ENCODE peak calls at places on chromosomes 7 and 10, in eight cellular contexts. G is activated naive CD4-positive, alpha-beta T cell treated with anti-CD3 and anti-CD28 coated beads, Interleukin-2, amount 50 U/mL, for 72 hours; B is pancreas; A is SK-N-SH treated with all-trans-retinoic acid at 6 μM for 48 hours; Q is PC-3; E is heart left ventricle; R is left lobe of liver; C is mucosa of descending colon. I is an unnamed sample.

GRCh38 chr7:107233981-107234380 is 65.2 kb downstream of the HBP1 start:
- ATAC-seq in G (no peak), B (no peak), A (no peak), Q (peak; percentile 69), E (no peak), R (no peak), C (no peak), I (no peak)

GRCh38 chr7:81140775-81141174 is 221.9 kb upstream of the SEMA3C start:
- ATAC-seq in G (no peak), B (no peak), A (no peak), Q (no peak), E (peak; percentile 42), R (no peak), C (peak; percentile 36), I (no peak)

GRCh38 chr7:6250364-6250833 is 22.0 kb downstream of the CYTH3 start:
- ATAC-seq in G (peak; percentile 95), B (no peak), A (no peak), Q (no peak), E (no peak), R (no peak), C (peak; percentile 25), I (peak; percentile 99)

GRCh38 chr7:152512711-152513110 is 76.9 kb upstream of the KMT2C start:
- ATAC-seq in G (peak; percentile 94), B (no peak), A (no peak), Q (peak; percentile 22), E (no peak), R (no peak), C (no peak), I (no peak)

GRCh38 chr7:100583132-100584045 is 2.5 kb downstream of the LRCH4 start:
- ATAC-seq in G (peak; percentile 8), B (no peak), A (no peak), Q (no peak), E (no peak), R (no peak), C (no peak), I (no peak)

GRCh38 chr7:95180-95862 is 97.0 kb upstream of the FAM20C start:
- ATAC-seq in G (no peak), B (no peak), A (no peak), Q (peak; percentile 90), E (no peak), R (no peak), C (no peak), I (no peak)

GRCh38 chr7:36096460-36097095 is 56.5 kb upstream of the EEPD1 start:
- ATAC-seq in G (no peak), B (no peak), A (peak; percentile 60), Q (peak; percentile 31), E (no peak), R (peak; percentile 76), C (no peak), I (no peak)

GRCh38 chr10:44154956-44155355 is 229.9 kb downstream of the CXCL12 start:
- ATAC-seq in G (no peak), B (no peak), A (no peak), Q (no peak), E (no peak), R (no peak), C (no peak), I (no peak)

GRCh38 chr7:18505870-18506460 is 10.4 kb downstream of the HDAC9 start:
- ATAC-seq in G (no peak), B (no peak), A (peak; percentile 59), Q (no peak), E (peak; percentile 59), R (no peak), C (no peak), I (no peak)

GRCh38 chr10:65701168-65701776 is 1224.6 kb upstream of the LRRTM3 start:
- ATAC-seq in G (no peak), B (no peak), A (no peak), Q (no peak), E (no peak), R (no peak), C (no peak), I (no peak)

GRCh38 chr10:80553436-80553835 is 15.7 kb downstream of the SH2D4B start:
- ATAC-seq in G (no peak), B (no peak), A (no peak), Q (no peak), E (no peak), R (no peak), C (no peak), I (no peak)

GRCh38 chr10:95327367-95327766 is 36.6 kb upstream of the PDLIM1 start:
- ATAC-seq in G (no peak), B (no peak), A (peak; percentile 79), Q (no peak), E (peak; percentile 55), R (peak; percentile 57), C (peak; percentile 67), I (peak; percentile 56)

GRCh38 chr10:47354162-47354561 is 6.0 kb downstream of the RBP3 start:
- ATAC-seq in G (no peak), B (no peak), A (peak; percentile 67), Q (peak; percentile 90), E (no peak), R (no peak), C (no peak), I (no peak)

GRCh38 chr10:13977861-13978843 is 352.6 kb downstream of the FRMD4A start:
- ATAC-seq in G (no peak), B (no peak), A (no peak), Q (no peak), E (no peak), R (no peak), C (no peak), I (no peak)

GRCh38 chr10:121326905-121327304 is 271.3 kb downstream of the FGFR2 start:
- ATAC-seq in G (no peak), B (no peak), A (no peak), Q (no peak), E (no peak), R (no peak), C (no peak), I (no peak)

GRCh38 chr7:136941815-136942214 is 73.4 kb downstream of the CHRM2 start:
- ATAC-seq in G (no peak), B (no peak), A (no peak), Q (no peak), E (no peak), R (no peak), C (no peak), I (peak; percentile 41)

GRCh38 chr7:112708236-112708635 is 82.0 kb downstream of the TMEM168 start:
- ATAC-seq in G (no peak), B (no peak), A (no peak), Q (no peak), E (no peak), R (no peak), C (peak; percentile 50), I (no peak)

GRCh38 chr10:12332572-12333381 is 16.6 kb upstream of the CAMK1D start:
- ATAC-seq in G (no peak), B (no peak), A (peak; percentile 7), Q (no peak), E (no peak), R (no peak), C (no peak), I (no peak)

GRCh38 chr10:68871105-68871711 is 29.9 kb upstream of the DDX50 start:
- ATAC-seq in G (peak; percentile 49), B (no peak), A (peak; percentile 75), Q (no peak), E (no peak), R (no peak), C (peak; percentile 50), I (no peak)

GRCh38 chr7:43876266-43876665 is 6.9 kb upstream of the MRPS24 start:
- ATAC-seq in G (no peak), B (no peak), A (no peak), Q (no peak), E (no peak), R (no peak), C (no peak), I (no peak)

GRCh38 chr10:11104772-11105675 is 87.4 kb downstream of the CELF2 start:
- ATAC-seq in G (peak; percentile 41), B (no peak), A (no peak), Q (no peak), E (peak; percentile 32), R (no peak), C (no peak), I (no peak)

GRCh38 chr7:97026705-97027426 is 2.2 kb upstream of the DLX5 start:
- ATAC-seq in G (no peak), B (peak; percentile 27), A (no peak), Q (no peak), E (no peak), R (no peak), C (peak; percentile 16), I (no peak)

GRCh38 chr10:131641231-131641630 is 259.6 kb upstream of the PPP2R2D start:
- ATAC-seq in G (peak; percentile 83), B (no peak), A (no peak), Q (no peak), E (no peak), R (no peak), C (no peak), I (no peak)

GRCh38 chr7:29538322-29538874 is 25.2 kb upstream of the PRR15 start:
- ATAC-seq in G (no peak), B (no peak), A (peak; percentile 78), Q (no peak), E (no peak), R (no peak), C (no peak), I (no peak)

GRCh38 chr7:101093907-101094306 is 8.6 kb downstream of the TRIM56 start:
- ATAC-seq in G (no peak), B (no peak), A (peak; percentile 93), Q (peak; percentile 79), E (no peak), R (no peak), C (no peak), I (no peak)

GRCh38 chr10:24944512-24945255 is 7.7 kb downstream of the PRTFDC1 start:
- ATAC-seq in G (peak; percentile 41), B (peak; percentile 43), A (peak; percentile 71), Q (peak; percentile 82), E (no peak), R (no peak), C (peak; percentile 99), I (peak; percentile 95)